ENCODE peak calls at places on chromosomes 6 and 20, in eight cellular contexts. X is CD8-positive, alpha-beta T cell; R is osteoblast; D is AG10803; N is fibroblast of lung; Z is GM12864; I is NB4; K is mucosa of descending colon. F is an unnamed sample.

GRCh38 chr20:61640171-61640570 is 388.1 kb downstream of the CDH4 start:
- DNase-seq in X (no peak), R (no peak), D (peak), N (peak), Z (no peak), I (no peak), K (no peak), F (peak)

GRCh38 chr20:25090492-25091429 is 8.8 kb upstream of the VSX1 start:
- DNase-seq in X (peak), R (no peak), D (no peak), N (no peak), Z (no peak), I (no peak), K (peak), F (no peak)

GRCh38 chr6:19320066-19320465 is 517.1 kb upstream of the ID4 start:
- DNase-seq in X (no peak), R (no peak), D (no peak), N (no peak), Z (no peak), I (no peak), K (no peak), F (no peak)

GRCh38 chr20:15902493-15902892 is 670.8 kb downstream of the KIF16B start:
- DNase-seq in X (no peak), R (peak), D (no peak), N (no peak), Z (no peak), I (peak), K (no peak), F (no peak)

GRCh38 chr6:39642300-39642699 is 82.9 kb downstream of the KIF6 start:
- DNase-seq in X (no peak), R (no peak), D (no peak), N (no peak), Z (no peak), I (no peak), K (no peak), F (no peak)

GRCh38 chr6:23754197-23754596 is 371.8 kb upstream of the NRSN1 start:
- DNase-seq in X (no peak), R (no peak), D (no peak), N (no peak), Z (no peak), I (no peak), K (no peak), F (peak)

GRCh38 chr6:34791164-34791841 is 580 bp upstream of the BLTP3A start:
- DNase-seq in X (no peak), R (peak), D (peak), N (peak), Z (peak), I (peak), K (peak), F (peak)

GRCh38 chr6:122258843-122259242 is 140.6 kb upstream of the HSF2 start:
- DNase-seq in X (no peak), R (no peak), D (no peak), N (no peak), Z (no peak), I (no peak), K (no peak), F (no peak)

GRCh38 chr6:25655746-25656145 is 3.7 kb downstream of the SCGN start:
- DNase-seq in X (no peak), R (no peak), D (no peak), N (no peak), Z (no peak), I (no peak), K (no peak), F (peak)

GRCh38 chr6:17418281-17419188 is 25.1 kb downstream of the CAP2 start:
- DNase-seq in X (no peak), R (no peak), D (peak), N (peak), Z (no peak), I (no peak), K (no peak), F (peak)

GRCh38 chr6:46927066-46927465 is 5.3 kb upstream of the ADGRF5 start:
- DNase-seq in X (no peak), R (no peak), D (no peak), N (peak), Z (no peak), I (no peak), K (no peak), F (no peak)

GRCh38 chr6:117550078-117550600 is 52.2 kb downstream of the GOPC start:
- DNase-seq in X (no peak), R (no peak), D (no peak), N (no peak), Z (no peak), I (no peak), K (no peak), F (no peak)

GRCh38 chr6:130958468-130958867 is 104.6 kb downstream of the EPB41L2 start:
- DNase-seq in X (no peak), R (no peak), D (no peak), N (peak), Z (no peak), I (no peak), K (no peak), F (no peak)

GRCh38 chr6:116631379-116631990 is 15.2 kb downstream of the RSPH4A start:
- DNase-seq in X (no peak), R (no peak), D (no peak), N (no peak), Z (no peak), I (no peak), K (no peak), F (no peak)

GRCh38 chr6:44470106-44470446 is 82.6 kb downstream of the CDC5L start:
- DNase-seq in X (no peak), R (no peak), D (no peak), N (no peak), Z (no peak), I (no peak), K (no peak), F (no peak)
- TF ChIP-seq CTCF in X (peak), R (peak), D (no peak), N (peak), Z (no peak), I (no peak), K (no peak), F (no peak)

GRCh38 chr6:156776841-156777576 is at the start of gene ARID1B:
- DNase-seq in X (peak), R (peak), D (peak), N (peak), Z (peak), I (peak), K (peak), F (peak)

GRCh38 chr6:156776470-156776840 is 723 bp upstream of the ARID1B start:
- DNase-seq in X (no peak), R (no peak), D (no peak), N (peak), Z (no peak), I (peak), K (peak), F (peak)

GRCh38 chr6:156773935-156774871 is 3.0 kb upstream of the ARID1B start:
- DNase-seq in X (no peak), R (peak), D (no peak), N (no peak), Z (no peak), I (peak), K (no peak), F (peak)

GRCh38 chr6:156774872-156775405 is 2.2 kb upstream of the ARID1B start:
- DNase-seq in X (no peak), R (no peak), D (no peak), N (no peak), Z (no peak), I (peak), K (peak), F (peak)

DNA sequence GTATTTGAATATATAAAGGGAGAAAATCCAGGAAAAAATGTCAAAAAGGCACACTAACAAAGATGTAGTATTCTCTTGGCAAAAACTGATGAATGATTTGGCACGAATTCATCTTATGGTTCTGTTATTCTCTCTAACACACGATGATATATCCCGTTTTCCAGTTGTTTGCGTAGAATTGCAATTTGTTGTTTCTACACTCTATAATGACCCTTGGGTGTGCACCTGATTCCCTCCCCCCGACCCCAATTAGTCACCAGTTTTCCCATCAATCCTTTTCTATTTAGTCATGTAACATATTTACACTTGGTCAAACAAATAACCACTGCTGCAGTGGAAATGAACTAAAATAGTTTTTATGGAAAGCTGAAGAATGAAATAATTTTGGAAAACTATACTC is 1.5 kb upstream of the ARID1B start:
- DNase-seq in X (no peak), R (no peak), D (no peak), N (no peak), Z (no peak), I (no peak), K (no peak), F (peak)
- H3K4me3 ChIP-seq in X (no peak), R (no peak), D (peak), N (peak), Z (no peak), I (no peak), K (no peak), F (no peak)

GRCh38 chr6:105302617-105303128 is 100.2 kb downstream of the PREP start:
- DNase-seq in X (no peak), R (no peak), D (peak), N (no peak), Z (no peak), I (no peak), K (no peak), F (no peak)
- TF ChIP-seq CTCF in X (no peak), R (no peak), D (peak), N (no peak), Z (no peak), I (no peak), K (no peak), F (no peak)

GRCh38 chr6:81891869-81892268 is 139.4 kb upstream of the TENT5A start:
- DNase-seq in X (no peak), R (no peak), D (no peak), N (no peak), Z (no peak), I (no peak), K (no peak), F (no peak)

GRCh38 chr6:81894788-81895221 is 142.3 kb upstream of the TENT5A start:
- DNase-seq in X (no peak), R (no peak), D (peak), N (peak), Z (no peak), I (no peak), K (no peak), F (peak)

GRCh38 chr6:81890846-81891245 is 138.4 kb upstream of the TENT5A start:
- DNase-seq in X (no peak), R (peak), D (peak), N (peak), Z (no peak), I (no peak), K (no peak), F (peak)

GRCh38 chr6:81894286-81894685 is 141.8 kb upstream of the TENT5A start:
- DNase-seq in X (no peak), R (no peak), D (peak), N (peak), Z (no peak), I (no peak), K (no peak), F (peak)

DNA sequence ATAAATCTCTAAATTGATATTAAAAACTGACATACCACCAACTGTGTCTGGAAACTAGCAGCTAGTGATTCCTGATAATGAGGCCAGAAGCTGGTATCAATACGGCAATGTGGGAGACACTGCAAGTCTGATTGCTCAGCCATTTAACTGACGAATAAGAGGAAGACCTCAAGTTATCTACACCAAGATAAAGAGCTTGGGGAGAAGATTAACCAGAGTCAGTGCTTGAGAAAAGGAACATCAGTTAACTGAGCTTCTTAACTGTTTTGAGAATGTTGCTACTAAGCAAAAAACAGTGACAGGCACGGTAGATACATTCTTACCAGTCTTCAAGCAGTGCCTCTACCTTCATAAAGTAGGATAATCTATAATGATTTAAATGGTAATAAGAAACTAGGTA is 140.4 kb upstream of the TENT5A start:
- DNase-seq in X (no peak), R (no peak), D (no peak), N (peak), Z (no peak), I (no peak), K (no peak), F (no peak)
- H3K4me3 ChIP-seq in X (no peak), R (no peak), D (no peak), N (no peak), Z (no peak), I (no peak), K (no peak), F (no peak)

GRCh38 chr20:63477061-63477616 is 4.7 kb upstream of the KCNQ2 start:
- DNase-seq in X (no peak), R (no peak), D (no peak), N (no peak), Z (no peak), I (no peak), K (no peak), F (no peak)
- TF ChIP-seq CTCF in X (no peak), R (no peak), D (no peak), N (no peak), Z (no peak), I (no peak), K (no peak), F (no peak)